ENCODE peak calls at places on chromosome 13, in ten cellular contexts. O is effector memory CD4-positive, alpha-beta T cell; I is left lung; G is psoas muscle; H is mucosa of descending colon; P is kidney; F is tibial nerve; Q is PC-3; D is aorta; J is neural progenitor cell. M is an unnamed sample. For H3K36me3, the result is how much of the 10 kb centered on the place peaks cover.

GRCh38 chr13:97448503-97449251 is 14.7 kb downstream of the RAP2A start:
- DNase-seq in O (no peak), I (no peak), G (no peak), H (no peak), P (no peak), F (no peak), Q (no peak), D (no peak), J (peak), M (no peak)

GRCh38 chr13:100625447-100625846 is 36.9 kb upstream of the GGACT start:
- DNase-seq in O (no peak), I (no peak), G (no peak), H (no peak), P (no peak), F (no peak), Q (no peak), D (no peak), J (no peak), M (no peak)

GRCh38 chr13:88014527-88014926 is 343.4 kb downstream of the SLITRK5 start:
- DNase-seq in O (no peak), I (no peak), G (no peak), H (no peak), P (no peak), F (no peak), Q (no peak), D (no peak), J (no peak), M (peak)

GRCh38 chr13:79108914-79109643 is 297.0 kb downstream of the RBM26 start:
- DNase-seq in O (no peak), I (no peak), G (no peak), H (no peak), P (no peak), F (no peak), Q (no peak), D (no peak), J (no peak), M (no peak)

GRCh38 chr13:79485014-79485441 is 4.1 kb downstream of the NDFIP2 start:
- DNase-seq in O (no peak), I (no peak), G (no peak), H (peak), P (no peak), F (no peak), Q (peak), D (no peak), J (no peak), M (peak)

GRCh38 chr13:98171806-98172569 is 5.1 kb downstream of the RNF113B start:
- DNase-seq in O (no peak), I (no peak), G (peak), H (no peak), P (peak), F (peak), Q (no peak), D (peak), J (peak), M (no peak)

GRCh38 chr13:36787181-36787580 is 31.8 kb upstream of the RFXAP start:
- DNase-seq in O (no peak), I (no peak), G (no peak), H (no peak), P (no peak), F (no peak), Q (no peak), D (no peak), J (no peak), M (peak)

GRCh38 chr13:23579886-23580706 is 9.9 kb downstream of the TNFRSF19 start:
- DNase-seq in O (no peak), I (no peak), G (no peak), H (no peak), P (no peak), F (no peak), Q (peak), D (no peak), J (peak), M (peak)

GRCh38 chr13:100495455-100495854 is 93.1 kb downstream of the GGACT start:
- DNase-seq in O (no peak), I (no peak), G (no peak), H (no peak), P (no peak), F (no peak), Q (no peak), D (no peak), J (no peak), M (no peak)

GRCh38 chr13:97629601-97630272 is 195.8 kb downstream of the RAP2A start:
- DNase-seq in O (no peak), I (peak), G (no peak), H (no peak), P (no peak), F (no peak), Q (no peak), D (no peak), J (no peak), M (peak)

GRCh38 chr13:43629691-43630480 is 156.9 kb downstream of the ENOX1 start:
- DNase-seq in O (no peak), I (no peak), G (no peak), H (no peak), P (no peak), F (no peak), Q (no peak), D (no peak), J (peak), M (peak)

GRCh38 chr13:47459512-47459911 is 541.6 kb downstream of the SUCLA2 start:
- DNase-seq in O (no peak), I (no peak), G (no peak), H (no peak), P (no peak), F (no peak), Q (peak), D (no peak), J (peak), M (no peak)

GRCh38 chr13:76868451-76868850 is 17.8 kb downstream of the KCTD12 start:
- DNase-seq in O (no peak), I (no peak), G (no peak), H (no peak), P (no peak), F (no peak), Q (no peak), D (no peak), J (no peak), M (no peak)

GRCh38 chr13:109833940-109834339 is 47.6 kb upstream of the IRS2 start:
- DNase-seq in O (no peak), I (no peak), G (no peak), H (no peak), P (no peak), F (no peak), Q (no peak), D (no peak), J (no peak), M (no peak)

GRCh38 chr13:99311748-99312492 is 4.7 kb upstream of the GPR183 start:
- DNase-seq in O (no peak), I (no peak), G (no peak), H (no peak), P (no peak), F (peak), Q (no peak), D (no peak), J (no peak), M (no peak)

GRCh38 chr13:27442797-27443196 is 7.6 kb downstream of the MTIF3 start:
- DNase-seq in O (no peak), I (no peak), G (no peak), H (no peak), P (no peak), F (no peak), Q (no peak), D (no peak), J (no peak), M (no peak)

GRCh38 chr13:27440408-27440807 is 10.0 kb downstream of the MTIF3 start:
- DNase-seq in O (no peak), I (no peak), G (no peak), H (no peak), P (no peak), F (no peak), Q (no peak), D (no peak), J (no peak), M (no peak)

GRCh38 chr13:27437126-27437525 is 12.7 kb downstream of the GTF3A start:
- DNase-seq in O (no peak), I (no peak), G (no peak), H (no peak), P (no peak), F (no peak), Q (no peak), D (no peak), J (no peak), M (no peak)

GRCh38 chr13:27446986-27447583 is 3.3 kb downstream of the MTIF3 start:
- DNase-seq in O (no peak), I (no peak), G (no peak), H (no peak), P (no peak), F (no peak), Q (no peak), D (no peak), J (no peak), M (no peak)

GRCh38 chr13:27442071-27442647 is 8.2 kb downstream of the MTIF3 start:
- DNase-seq in O (no peak), I (peak), G (no peak), H (peak), P (no peak), F (no peak), Q (no peak), D (no peak), J (no peak), M (no peak)
- H3K36me3 ChIP-seq in O (under half), I (under half), G (half or more), H (under half), P (under half), F (half or more), Q (under half), D (under half), J (under half), M (under half)

GRCh38 chr13:30616927-30617314 is 799 bp upstream of the USPL1 start:
- DNase-seq in O (peak), I (no peak), G (peak), H (peak), P (no peak), F (peak), Q (peak), D (no peak), J (peak), M (peak)
- H3K4me3 ChIP-seq in O (peak), I (peak), G (peak), H (peak), P (peak), F (peak), Q (peak), D (peak), J (peak), M (peak)

GRCh38 chr13:51370811-51371210 is 31.3 kb downstream of the SERPINE3 start:
- DNase-seq in O (no peak), I (no peak), G (no peak), H (no peak), P (no peak), F (no peak), Q (no peak), D (no peak), J (no peak), M (no peak)
- H3K36me3 ChIP-seq in O (half or more), I (half or more), G (half or more), H (under half), P (under half), F (half or more), Q (under half), D (under half), J (half or more), M (under half)

GRCh38 chr13:32408999-32409313 is 19.0 kb downstream of the N4BP2L1 start:
- DNase-seq in O (no peak), I (no peak), G (no peak), H (no peak), P (no peak), F (no peak), Q (no peak), D (no peak), J (no peak), M (no peak)

GRCh38 chr13:32407854-32408253 is 20.1 kb downstream of the N4BP2L1 start:
- DNase-seq in O (no peak), I (no peak), G (no peak), H (no peak), P (no peak), F (no peak), Q (no peak), D (no peak), J (no peak), M (no peak)

GRCh38 chr13:32408296-32408998 is 19.5 kb downstream of the N4BP2L1 start:
- DNase-seq in O (no peak), I (no peak), G (no peak), H (no peak), P (no peak), F (no peak), Q (no peak), D (no peak), J (no peak), M (no peak)

GRCh38 chr13:32413284-32413683 is 14.6 kb downstream of the N4BP2L1 start:
- DNase-seq in O (no peak), I (no peak), G (no peak), H (no peak), P (no peak), F (no peak), Q (no peak), D (no peak), J (no peak), M (no peak)

DNA sequence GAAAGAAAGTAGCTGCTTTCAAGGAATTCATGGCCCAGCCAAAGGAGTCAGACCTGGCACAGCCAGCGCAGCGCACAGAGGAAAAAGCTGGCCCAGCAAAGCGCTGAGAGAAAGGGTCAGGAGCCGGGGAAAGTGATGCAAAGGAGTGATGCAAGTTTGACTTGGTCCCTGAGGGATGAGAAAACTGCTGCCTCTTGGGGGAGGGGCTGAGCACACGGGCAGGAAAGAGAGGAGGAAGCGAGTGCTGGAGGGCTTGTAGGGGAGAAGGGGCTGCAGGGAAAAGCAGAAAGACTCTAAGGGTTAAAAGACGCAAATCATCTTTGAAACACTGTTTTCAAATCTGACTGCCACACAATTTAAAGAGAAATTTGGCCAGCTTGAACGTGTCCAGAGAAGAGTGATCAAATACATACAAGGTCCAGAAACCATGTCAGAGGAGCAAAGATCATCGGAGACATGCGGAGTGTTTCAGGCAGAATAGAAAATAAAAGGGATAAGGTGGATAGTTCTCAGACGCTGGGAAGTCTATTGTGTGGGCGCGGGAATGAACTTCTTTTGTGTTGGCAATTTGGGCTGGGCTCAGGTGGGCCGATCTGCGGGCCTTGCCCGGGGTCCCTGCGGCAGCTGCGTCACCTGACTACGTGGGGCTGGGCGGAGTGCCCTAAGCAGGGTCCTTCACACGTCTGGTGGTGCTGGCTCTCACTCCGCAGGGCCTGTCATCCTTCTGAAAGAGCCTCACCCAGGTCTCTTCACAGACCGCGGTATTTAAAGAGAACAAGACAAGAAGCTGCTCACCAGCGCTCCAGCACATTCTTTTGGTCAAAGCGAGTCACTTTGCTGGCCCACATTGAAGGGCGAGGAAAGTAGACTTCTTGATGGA is 18.1 kb downstream of the N4BP2L1 start:
- DNase-seq in O (no peak), I (no peak), G (peak), H (no peak), P (no peak), F (peak), Q (no peak), D (peak), J (peak), M (peak)
- H3K4me3 ChIP-seq in O (no peak), I (no peak), G (no peak), H (no peak), P (no peak), F (peak), Q (no peak), D (no peak), J (peak), M (no peak)

GRCh38 chr13:40985596-40986327 is 33.4 kb downstream of the ELF1 start:
- DNase-seq in O (no peak), I (no peak), G (no peak), H (no peak), P (no peak), F (no peak), Q (no peak), D (no peak), J (no peak), M (no peak)

GRCh38 chr13:40983725-40984669 is 35.1 kb downstream of the ELF1 start:
- DNase-seq in O (no peak), I (no peak), G (no peak), H (no peak), P (no peak), F (no peak), Q (no peak), D (no peak), J (no peak), M (peak)

GRCh38 chr13:40984670-40985366 is 34.3 kb downstream of the ELF1 start:
- DNase-seq in O (no peak), I (no peak), G (no peak), H (no peak), P (no peak), F (no peak), Q (no peak), D (no peak), J (no peak), M (peak)

GRCh38 chr13:40987606-40988280 is 31.4 kb downstream of the ELF1 start:
- DNase-seq in O (no peak), I (no peak), G (no peak), H (no peak), P (no peak), F (no peak), Q (no peak), D (no peak), J (no peak), M (peak)

GRCh38 chr13:40986328-40986856 is 32.7 kb downstream of the ELF1 start:
- DNase-seq in O (no peak), I (no peak), G (no peak), H (no peak), P (no peak), F (no peak), Q (peak), D (no peak), J (no peak), M (peak)
- H3K36me3 ChIP-seq in O (under half), I (under half), G (under half), H (under half), P (under half), F (under half), Q (under half), D (under half), J (under half), M (under half)

GRCh38 chr13:114068723-114069322 is 63.6 kb downstream of the RASA3 start:
- DNase-seq in O (no peak), I (peak), G (peak), H (no peak), P (peak), F (peak), Q (no peak), D (peak), J (no peak), M (peak)

GRCh38 chr13:114067886-114068722 is 64.3 kb downstream of the RASA3 start:
- DNase-seq in O (no peak), I (peak), G (peak), H (no peak), P (peak), F (no peak), Q (no peak), D (peak), J (no peak), M (no peak)

GRCh38 chr13:114065926-114066774 is 66.3 kb downstream of the RASA3 start:
- DNase-seq in O (no peak), I (peak), G (no peak), H (no peak), P (peak), F (no peak), Q (no peak), D (no peak), J (no peak), M (no peak)

GRCh38 chr13:114066956-114067355 is 65.5 kb downstream of the RASA3 start:
- DNase-seq in O (no peak), I (peak), G (no peak), H (no peak), P (peak), F (no peak), Q (no peak), D (no peak), J (no peak), M (no peak)

DNA sequence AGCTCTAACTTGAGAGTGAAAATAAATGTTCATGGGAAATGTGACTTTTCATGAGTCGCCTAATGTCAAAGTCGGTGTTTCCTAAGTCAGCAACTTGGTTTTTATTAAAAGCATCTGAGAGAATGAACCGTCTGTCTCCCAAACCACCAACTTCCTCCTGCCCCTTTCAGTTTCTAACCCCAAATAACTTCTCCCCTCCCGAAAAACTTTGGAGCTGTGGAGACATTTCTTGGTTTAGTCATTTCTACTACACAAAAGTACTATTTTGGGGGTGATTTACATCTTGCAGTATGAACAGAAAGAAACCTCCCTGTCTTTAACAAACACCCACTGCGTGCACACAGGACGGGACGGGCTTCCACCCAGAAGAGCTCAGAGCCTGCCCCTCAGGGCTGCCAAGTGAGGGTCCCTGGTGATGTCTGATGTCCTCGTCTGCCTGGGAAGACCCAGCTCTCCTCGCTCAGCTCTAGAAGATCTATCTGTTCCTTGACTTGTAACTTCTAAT is 65.0 kb downstream of the RASA3 start:
- DNase-seq in O (no peak), I (no peak), G (no peak), H (no peak), P (peak), F (no peak), Q (peak), D (peak), J (no peak), M (no peak)
- H3K4me3 ChIP-seq in O (peak), I (no peak), G (no peak), H (no peak), P (no peak), F (no peak), Q (no peak), D (no peak), J (no peak), M (no peak)

GRCh38 chr13:39133781-39134180 is 95.5 kb downstream of the NHLRC3 start:
- DNase-seq in O (no peak), I (no peak), G (no peak), H (no peak), P (no peak), F (no peak), Q (no peak), D (no peak), J (no peak), M (no peak)
- H3K36me3 ChIP-seq in O (under half), I (under half), G (under half), H (under half), P (under half), F (under half), Q (under half), D (under half), J (under half), M (under half)

GRCh38 chr13:46211116-46211515 is 612 bp upstream of the LRRC63 start:
- DNase-seq in O (no peak), I (no peak), G (no peak), H (peak), P (no peak), F (no peak), Q (peak), D (no peak), J (no peak), M (no peak)
- H3K4me3 ChIP-seq in O (peak), I (peak), G (peak), H (no peak), P (peak), F (peak), Q (peak), D (peak), J (peak), M (peak)

DNA sequence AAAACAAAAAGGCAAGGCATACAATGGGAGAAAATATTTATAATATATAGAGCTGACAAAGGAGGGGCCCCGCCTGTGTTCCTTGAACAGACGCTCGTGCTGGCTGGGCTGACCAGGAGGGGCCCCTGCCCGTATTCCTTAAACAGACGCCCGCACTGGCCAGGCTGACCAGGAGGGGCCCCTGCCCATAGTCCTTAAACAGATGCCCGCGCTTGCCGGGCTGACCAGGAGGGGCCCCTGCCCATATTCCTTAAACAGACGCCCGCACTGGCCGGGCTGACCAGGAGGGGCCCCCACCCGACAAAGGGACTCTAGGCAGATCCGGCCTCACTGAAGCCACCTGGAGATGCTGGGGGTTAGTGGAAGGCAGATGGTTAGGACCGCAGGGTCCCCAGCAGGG is 9.3 kb downstream of the ADPRHL1 start:
- DNase-seq in O (no peak), I (no peak), G (peak), H (no peak), P (peak), F (no peak), Q (no peak), D (no peak), J (no peak), M (no peak)
- H3K36me3 ChIP-seq in O (under half), I (under half), G (half or more), H (under half), P (under half), F (under half), Q (under half), D (under half), J (under half), M (under half)